ENCODE peak calls at places on chromosomes 16 and 17, in five cellular contexts. One of them, this sample, is unnamed.

GRCh38 chr17:64599187-64599676 is 62.9 kb downstream of the SMURF2 start:
- DNase-seq in SK-N-SH: no peak
- DNase-seq in GM12878: no peak
- DNase-seq in HepG2: no peak
- DNase-seq in K562: peak; percentile 71
- DNase-seq in this sample: peak; percentile 52

GRCh38 chr17:6528557-6528956 is 27.8 kb downstream of the PITPNM3 start:
- DNase-seq in GM12878: no peak
- DNase-seq in SK-N-SH: no peak
- DNase-seq in K562: no peak
- DNase-seq in HepG2: no peak
- DNase-seq in this sample: no peak

GRCh38 chr16:76598498-76598897 is 321.3 kb downstream of the CNTNAP4 start:
- DNase-seq in HepG2: no peak
- DNase-seq in GM12878: no peak
- DNase-seq in K562: no peak
- DNase-seq in SK-N-SH: no peak
- DNase-seq in this sample: no peak

GRCh38 chr17:28973414-28973813 is 22.1 kb upstream of the PHF12 start:
- DNase-seq in GM12878: no peak
- DNase-seq in SK-N-SH: peak; percentile 86
- DNase-seq in K562: no peak
- DNase-seq in HepG2: no peak
- DNase-seq in this sample: no peak

GRCh38 chr17:40070644-40070894 is 7.8 kb downstream of the THRA start:
- DNase-seq in SK-N-SH: no peak
- DNase-seq in HepG2: no peak
- DNase-seq in GM12878: no peak
- DNase-seq in K562: no peak
- DNase-seq in this sample: no peak

GRCh38 chr16:57802635-57803412 is 533 bp upstream of the KIFC3 start:
- DNase-seq in HepG2: peak; percentile 67
- DNase-seq in K562: peak; percentile 41
- DNase-seq in SK-N-SH: peak; percentile 38
- DNase-seq in GM12878: no peak
- DNase-seq in this sample: no peak

GRCh38 chr17:38333635-38334295 is 10.0 kb downstream of the GPR179 start:
- DNase-seq in GM12878: no peak
- DNase-seq in SK-N-SH: peak; percentile 78
- DNase-seq in HepG2: peak; percentile 53
- DNase-seq in K562: peak; percentile 78
- DNase-seq in this sample: no peak

GRCh38 chr17:40058151-40058784 is 4.1 kb upstream of the MED24 start:
- DNase-seq in HepG2: no peak
- DNase-seq in GM12878: no peak
- DNase-seq in SK-N-SH: no peak
- DNase-seq in K562: no peak
- DNase-seq in this sample: no peak

GRCh38 chr16:52515068-52515671 is 31.8 kb downstream of the TOX3 start:
- DNase-seq in HepG2: no peak
- DNase-seq in GM12878: no peak
- DNase-seq in K562: no peak
- DNase-seq in SK-N-SH: no peak
- DNase-seq in this sample: no peak

GRCh38 chr16:81444448-81445121 is at the start of gene CMIP:
- DNase-seq in GM12878: no peak
- DNase-seq in K562: peak; percentile 99
- DNase-seq in HepG2: peak; percentile 68
- DNase-seq in SK-N-SH: peak; percentile 96
- DNase-seq in this sample: no peak

GRCh38 chr16:69477546-69477945 is 53.1 kb downstream of the CYB5B start:
- DNase-seq in HepG2: no peak
- DNase-seq in K562: no peak
- DNase-seq in SK-N-SH: no peak
- DNase-seq in GM12878: no peak
- DNase-seq in this sample: peak; percentile 47

GRCh38 chr17:48505788-48506187 is 25.0 kb downstream of the HOXB1 start:
- DNase-seq in K562: peak; percentile 71
- DNase-seq in GM12878: peak; percentile 77
- DNase-seq in HepG2: peak; percentile 33
- DNase-seq in SK-N-SH: no peak
- DNase-seq in this sample: peak; percentile 65

GRCh38 chr16:19980866-19981265 is 92.8 kb downstream of the GPR139 start:
- DNase-seq in K562: peak; percentile 33
- DNase-seq in GM12878: no peak
- DNase-seq in HepG2: peak; percentile 34
- DNase-seq in SK-N-SH: peak; percentile 41
- DNase-seq in this sample: no peak

GRCh38 chr17:41697122-41697962 is 8.7 kb downstream of the EIF1 start:
- DNase-seq in GM12878: no peak
- DNase-seq in HepG2: no peak
- DNase-seq in SK-N-SH: no peak
- DNase-seq in K562: peak; percentile 46
- DNase-seq in this sample: no peak

GRCh38 chr16:81921873-81922584 is 89.2 kb downstream of the SDR42E1 start:
- DNase-seq in HepG2: no peak
- DNase-seq in K562: no peak
- DNase-seq in GM12878: no peak
- DNase-seq in SK-N-SH: no peak
- DNase-seq in this sample: no peak

GRCh38 chr16:14364386-14365199 is 265.5 kb downstream of the PARN start:
- DNase-seq in SK-N-SH: no peak
- DNase-seq in K562: no peak
- DNase-seq in HepG2: peak; percentile 99
- DNase-seq in GM12878: no peak
- DNase-seq in this sample: no peak

GRCh38 chr16:49597796-49598195 is 224.2 kb downstream of the C16orf78 start:
- DNase-seq in HepG2: no peak
- DNase-seq in SK-N-SH: no peak
- DNase-seq in GM12878: no peak
- DNase-seq in K562: no peak
- DNase-seq in this sample: no peak

GRCh38 chr17:50070908-50071680 is 15.2 kb downstream of the ITGA3 start:
- DNase-seq in SK-N-SH: no peak
- DNase-seq in HepG2: no peak
- DNase-seq in GM12878: no peak
- DNase-seq in K562: no peak
- DNase-seq in this sample: no peak

GRCh38 chr16:85750827-85751641 is at the start of gene C16orf74:
- DNase-seq in K562: peak; percentile 75
- DNase-seq in SK-N-SH: peak; percentile 90
- DNase-seq in HepG2: no peak
- DNase-seq in GM12878: no peak
- DNase-seq in this sample: no peak

GRCh38 chr17:43803758-43804157 is 23.5 kb downstream of the CFAP97D1 start:
- DNase-seq in HepG2: peak; percentile 24
- DNase-seq in K562: no peak
- DNase-seq in GM12878: no peak
- DNase-seq in SK-N-SH: no peak
- DNase-seq in this sample: no peak

GRCh38 chr16:71348262-71349085 is 10.0 kb upstream of the CALB2 start:
- DNase-seq in SK-N-SH: no peak
- DNase-seq in GM12878: no peak
- DNase-seq in HepG2: no peak
- DNase-seq in K562: no peak
- DNase-seq in this sample: no peak

GRCh38 chr17:3896108-3897099 is 3.6 kb upstream of the CAMKK1 start:
- DNase-seq in HepG2: no peak
- DNase-seq in GM12878: no peak
- DNase-seq in K562: no peak
- DNase-seq in SK-N-SH: no peak
- DNase-seq in this sample: no peak

GRCh38 chr17:31251075-31251474 is 46.0 kb downstream of the OMG start:
- DNase-seq in HepG2: no peak
- DNase-seq in SK-N-SH: no peak
- DNase-seq in GM12878: peak; percentile 9
- DNase-seq in K562: no peak
- DNase-seq in this sample: no peak

GRCh38 chr17:81018044-81018802 is 16.7 kb upstream of the BAIAP2 start:
- DNase-seq in SK-N-SH: no peak
- DNase-seq in GM12878: peak; percentile 4
- DNase-seq in HepG2: no peak
- DNase-seq in K562: peak; percentile 88
- DNase-seq in this sample: no peak

GRCh38 chr17:81020443-81020766 is 14.5 kb upstream of the BAIAP2 start:
- DNase-seq in HepG2: no peak
- DNase-seq in K562: no peak
- DNase-seq in GM12878: no peak
- DNase-seq in SK-N-SH: no peak
- DNase-seq in this sample: no peak

GRCh38 chr17:81021531-81022370 is 13.2 kb upstream of the BAIAP2 start:
- DNase-seq in GM12878: no peak
- DNase-seq in K562: no peak
- DNase-seq in HepG2: no peak
- DNase-seq in SK-N-SH: no peak
- DNase-seq in this sample: no peak

GRCh38 chr17:81020767-81021497 is 14.0 kb upstream of the BAIAP2 start:
- DNase-seq in SK-N-SH: peak; percentile 46
- DNase-seq in HepG2: no peak
- DNase-seq in GM12878: no peak
- DNase-seq in K562: peak; percentile 50
- DNase-seq in this sample: no peak

DNA sequence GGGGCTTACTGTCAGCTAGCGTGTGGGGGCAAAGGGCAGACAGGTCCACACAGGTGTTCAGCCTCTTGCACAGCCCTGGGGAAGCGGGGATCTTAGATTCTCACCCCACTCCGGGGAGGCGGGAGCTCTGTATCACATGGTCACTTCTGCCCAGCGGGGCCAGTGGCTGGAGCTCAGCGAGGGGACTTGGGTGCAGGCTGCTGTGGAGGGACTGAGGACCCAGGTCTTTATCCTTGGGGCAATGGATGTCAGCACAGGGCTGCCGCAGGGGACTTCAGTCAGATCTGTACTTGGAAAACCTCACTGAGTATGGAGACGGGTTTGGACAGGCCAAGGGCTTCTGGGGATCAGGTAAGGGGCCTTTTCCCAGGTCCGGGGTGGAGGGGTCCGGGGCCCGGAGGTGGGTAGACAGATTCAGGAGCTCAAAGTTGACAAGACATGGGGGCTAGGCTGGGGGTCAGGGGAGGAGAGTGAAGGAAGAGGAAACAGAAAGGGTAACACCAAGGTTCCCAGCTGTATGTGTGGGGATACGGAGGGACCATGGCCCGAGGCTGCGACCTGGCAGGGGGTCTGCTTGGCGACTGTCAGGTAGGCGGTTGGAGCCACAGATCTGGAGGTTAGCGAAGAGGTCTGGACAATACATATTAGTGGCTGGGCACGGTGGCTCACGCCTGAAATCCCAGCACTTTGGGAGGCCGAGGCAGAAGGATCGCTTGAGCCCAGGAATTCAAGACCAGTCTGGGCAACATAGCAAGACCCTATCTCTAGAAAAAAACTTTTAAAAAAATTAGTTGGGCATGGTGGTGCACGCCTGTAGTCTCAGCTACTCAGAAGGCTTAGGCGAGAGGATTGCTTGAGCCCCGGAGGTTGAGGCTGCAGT is 15.1 kb upstream of the BAIAP2 start:
- DNase-seq in GM12878: no peak
- DNase-seq in K562: peak; percentile 40
- DNase-seq in SK-N-SH: no peak
- DNase-seq in HepG2: no peak
- DNase-seq in this sample: no peak
- TF ChIP-seq GABPA in GM12878: no peak
- TF ChIP-seq GABPA in K562: no peak
- TF ChIP-seq GABPA in SK-N-SH: no peak
- TF ChIP-seq GABPA in HepG2: no peak
- TF ChIP-seq GABPA in this sample: no peak

DNA sequence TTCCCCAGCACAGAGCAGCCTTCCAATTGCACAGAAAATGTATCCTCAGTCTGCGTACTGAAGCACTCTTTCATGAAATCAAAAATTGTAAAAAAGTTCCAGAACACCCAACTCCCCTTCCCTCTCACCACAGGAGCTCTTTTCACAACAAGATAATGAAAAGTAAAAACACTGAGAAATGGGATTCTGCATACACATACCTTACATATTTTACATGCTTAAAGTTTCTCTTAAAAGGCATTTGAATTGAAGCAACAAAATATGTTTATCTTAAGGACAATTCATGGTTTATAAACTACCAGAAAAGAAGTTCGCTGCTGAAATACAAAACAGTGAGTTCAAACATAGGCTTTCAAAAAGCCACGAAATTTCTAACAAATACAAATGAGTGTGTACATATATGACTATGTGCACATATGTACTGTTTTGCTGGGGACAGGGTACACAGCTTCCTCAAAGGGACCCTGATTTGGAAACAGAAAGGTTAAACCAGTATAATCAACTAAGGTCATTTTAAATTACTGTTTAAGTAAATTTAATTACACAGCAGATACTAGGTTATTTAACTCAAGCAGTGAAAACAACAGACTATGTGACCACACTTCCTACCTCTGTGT is 33.8 kb downstream of the COG1 start:
- DNase-seq in GM12878: no peak
- DNase-seq in SK-N-SH: no peak
- DNase-seq in K562: no peak
- DNase-seq in HepG2: peak; percentile 18
- DNase-seq in this sample: no peak
- H3K27ac ChIP-seq in GM12878: peak overlapping the region; percentile 76
- H3K27ac ChIP-seq in SK-N-SH: peak overlapping the region; percentile 7
- H3K27ac ChIP-seq in K562: peak overlapping the region; percentile 73
- H3K27ac ChIP-seq in HepG2: no peak overlapping the region
- H3K27ac ChIP-seq in this sample: peak overlapping the region; percentile 10

GRCh38 chr17:77363821-77364361 is 223.1 kb downstream of the SEC14L1 start:
- DNase-seq in K562: peak; percentile 89
- DNase-seq in HepG2: peak; percentile 71
- DNase-seq in GM12878: no peak
- DNase-seq in SK-N-SH: peak; percentile 89
- DNase-seq in this sample: no peak
- TF ChIP-seq REST in K562: no peak
- TF ChIP-seq REST in HepG2: no peak
- TF ChIP-seq REST in GM12878: no peak
- TF ChIP-seq REST in SK-N-SH: no peak
- TF ChIP-seq REST in this sample: no peak

GRCh38 chr16:426115-426905 is 861 bp downstream of the RAB11FIP3 start:
- DNase-seq in SK-N-SH: peak; percentile 70
- DNase-seq in K562: no peak
- DNase-seq in GM12878: no peak
- DNase-seq in HepG2: no peak
- DNase-seq in this sample: no peak
- TF ChIP-seq GABPA in SK-N-SH: no peak
- TF ChIP-seq GABPA in K562: no peak
- TF ChIP-seq GABPA in GM12878: no peak
- TF ChIP-seq GABPA in HepG2: no peak
- TF ChIP-seq GABPA in this sample: no peak

GRCh38 chr16:29825145-29826044 is 5.1 kb downstream of the MVP start:
- DNase-seq in HepG2: no peak
- DNase-seq in K562: peak; percentile 42
- DNase-seq in GM12878: no peak
- DNase-seq in SK-N-SH: no peak
- DNase-seq in this sample: no peak
- H3K27ac ChIP-seq in HepG2: peak overlapping the region; percentile 16
- H3K27ac ChIP-seq in K562: no peak overlapping the region
- H3K27ac ChIP-seq in GM12878: peak overlapping the region; percentile 16
- H3K27ac ChIP-seq in SK-N-SH: peak overlapping the region; percentile 97
- H3K27ac ChIP-seq in this sample: no peak overlapping the region

GRCh38 chr17:79276824-79277223 is 202.2 kb downstream of the ENGASE start:
- DNase-seq in GM12878: no peak
- DNase-seq in SK-N-SH: no peak
- DNase-seq in HepG2: no peak
- DNase-seq in K562: no peak
- DNase-seq in this sample: no peak
- TF ChIP-seq REST in GM12878: no peak
- TF ChIP-seq REST in SK-N-SH: no peak
- TF ChIP-seq REST in HepG2: no peak
- TF ChIP-seq REST in K562: no peak
- TF ChIP-seq REST in this sample: no peak

GRCh38 chr16:48383877-48384304 is 1.3 kb downstream of the SIAH1 start:
- DNase-seq in HepG2: peak; percentile 70
- DNase-seq in K562: no peak
- DNase-seq in GM12878: no peak
- DNase-seq in SK-N-SH: no peak
- DNase-seq in this sample: peak; percentile 25
- TF ChIP-seq GABPA in HepG2: no peak
- TF ChIP-seq GABPA in K562: no peak
- TF ChIP-seq GABPA in GM12878: no peak
- TF ChIP-seq GABPA in SK-N-SH: no peak
- TF ChIP-seq GABPA in this sample: no peak

This sample was measured in HL-60.